ENCODE peak calls at places on chromosomes 4 and X, in ten cellular contexts. One of them, this sample, is unnamed. For H3K27me3, the result is how much of the 10 kb centered on the place peaks cover.

GRCh38 chr4:25821899-25822298 is 40.9 kb downstream of the SEL1L3 start:
- DNase-seq in PC-3: no peak
- DNase-seq in CD8-positive, alpha-beta T cell: peak
- DNase-seq in adipocyte: no peak
- DNase-seq in suprapubic skin: no peak
- DNase-seq in transverse colon: no peak
- DNase-seq in effector memory CD4-positive, alpha-beta T cell: no peak
- DNase-seq in tibial artery: no peak
- DNase-seq in heart left ventricle: no peak
- DNase-seq in mesendoderm: no peak
- DNase-seq in this sample: no peak

GRCh38 chrX:8433296-8434094 is 31.1 kb upstream of the VCX3B start:
- DNase-seq in suprapubic skin: no peak
- DNase-seq in mesendoderm: no peak
- DNase-seq in heart left ventricle: no peak
- DNase-seq in transverse colon: no peak
- DNase-seq in CD8-positive, alpha-beta T cell: no peak
- DNase-seq in PC-3: peak
- DNase-seq in effector memory CD4-positive, alpha-beta T cell: no peak
- DNase-seq in adipocyte: no peak
- DNase-seq in tibial artery: no peak
- DNase-seq in this sample: no peak

GRCh38 chr4:52051615-52052474 is 741 bp downstream of the SPATA18 start:
- DNase-seq in CD8-positive, alpha-beta T cell: no peak
- DNase-seq in effector memory CD4-positive, alpha-beta T cell: no peak
- DNase-seq in heart left ventricle: peak
- DNase-seq in adipocyte: peak
- DNase-seq in tibial artery: peak
- DNase-seq in transverse colon: peak
- DNase-seq in PC-3: no peak
- DNase-seq in mesendoderm: peak
- DNase-seq in suprapubic skin: no peak
- DNase-seq in this sample: no peak

GRCh38 chr4:73669410-73670183 is 49.4 kb upstream of the RASSF6 start:
- DNase-seq in transverse colon: no peak
- DNase-seq in PC-3: no peak
- DNase-seq in adipocyte: no peak
- DNase-seq in CD8-positive, alpha-beta T cell: no peak
- DNase-seq in suprapubic skin: no peak
- DNase-seq in tibial artery: no peak
- DNase-seq in heart left ventricle: no peak
- DNase-seq in effector memory CD4-positive, alpha-beta T cell: no peak
- DNase-seq in mesendoderm: no peak
- DNase-seq in this sample: no peak

GRCh38 chrX:9312922-9313867 is 151.7 kb upstream of the TBL1X start:
- DNase-seq in mesendoderm: peak
- DNase-seq in effector memory CD4-positive, alpha-beta T cell: peak
- DNase-seq in heart left ventricle: peak
- DNase-seq in suprapubic skin: no peak
- DNase-seq in PC-3: peak
- DNase-seq in transverse colon: peak
- DNase-seq in CD8-positive, alpha-beta T cell: peak
- DNase-seq in adipocyte: no peak
- DNase-seq in tibial artery: peak
- DNase-seq in this sample: peak

GRCh38 chr4:107818301-107818910 is 6.3 kb upstream of the SGMS2 start:
- DNase-seq in heart left ventricle: no peak
- DNase-seq in CD8-positive, alpha-beta T cell: no peak
- DNase-seq in suprapubic skin: no peak
- DNase-seq in PC-3: peak
- DNase-seq in adipocyte: no peak
- DNase-seq in effector memory CD4-positive, alpha-beta T cell: no peak
- DNase-seq in mesendoderm: no peak
- DNase-seq in tibial artery: no peak
- DNase-seq in transverse colon: no peak
- DNase-seq in this sample: no peak

GRCh38 chr4:74805601-74806000 is 11.3 kb upstream of the BTC start:
- DNase-seq in suprapubic skin: no peak
- DNase-seq in tibial artery: no peak
- DNase-seq in effector memory CD4-positive, alpha-beta T cell: no peak
- DNase-seq in heart left ventricle: no peak
- DNase-seq in PC-3: peak
- DNase-seq in transverse colon: no peak
- DNase-seq in mesendoderm: peak
- DNase-seq in CD8-positive, alpha-beta T cell: no peak
- DNase-seq in adipocyte: peak
- DNase-seq in this sample: no peak

GRCh38 chrX:39574178-39574577 is 523.6 kb downstream of the BCOR start:
- DNase-seq in adipocyte: no peak
- DNase-seq in heart left ventricle: no peak
- DNase-seq in tibial artery: no peak
- DNase-seq in PC-3: peak
- DNase-seq in transverse colon: no peak
- DNase-seq in CD8-positive, alpha-beta T cell: no peak
- DNase-seq in effector memory CD4-positive, alpha-beta T cell: no peak
- DNase-seq in mesendoderm: no peak
- DNase-seq in suprapubic skin: no peak
- DNase-seq in this sample: no peak

GRCh38 chrX:111445485-111445884 is 33.5 kb upstream of the DCX start:
- DNase-seq in suprapubic skin: no peak
- DNase-seq in effector memory CD4-positive, alpha-beta T cell: no peak
- DNase-seq in adipocyte: peak
- DNase-seq in CD8-positive, alpha-beta T cell: no peak
- DNase-seq in mesendoderm: peak
- DNase-seq in PC-3: peak
- DNase-seq in transverse colon: no peak
- DNase-seq in heart left ventricle: no peak
- DNase-seq in tibial artery: no peak
- DNase-seq in this sample: peak

GRCh38 chr4:11299016-11299415 is 129.7 kb downstream of the HS3ST1 start:
- DNase-seq in heart left ventricle: no peak
- DNase-seq in PC-3: no peak
- DNase-seq in tibial artery: no peak
- DNase-seq in CD8-positive, alpha-beta T cell: no peak
- DNase-seq in transverse colon: no peak
- DNase-seq in effector memory CD4-positive, alpha-beta T cell: no peak
- DNase-seq in suprapubic skin: no peak
- DNase-seq in adipocyte: no peak
- DNase-seq in mesendoderm: no peak
- DNase-seq in this sample: no peak

GRCh38 chrX:13119386-13119785 is 75.0 kb upstream of the FAM9C start:
- DNase-seq in transverse colon: no peak
- DNase-seq in suprapubic skin: no peak
- DNase-seq in effector memory CD4-positive, alpha-beta T cell: no peak
- DNase-seq in heart left ventricle: no peak
- DNase-seq in mesendoderm: no peak
- DNase-seq in tibial artery: no peak
- DNase-seq in PC-3: peak
- DNase-seq in CD8-positive, alpha-beta T cell: no peak
- DNase-seq in adipocyte: no peak
- DNase-seq in this sample: no peak

GRCh38 chrX:123064053-123064452 is 120.0 kb upstream of the GRIA3 start:
- DNase-seq in transverse colon: no peak
- DNase-seq in tibial artery: no peak
- DNase-seq in heart left ventricle: no peak
- DNase-seq in adipocyte: no peak
- DNase-seq in PC-3: no peak
- DNase-seq in effector memory CD4-positive, alpha-beta T cell: no peak
- DNase-seq in CD8-positive, alpha-beta T cell: no peak
- DNase-seq in suprapubic skin: no peak
- DNase-seq in mesendoderm: no peak
- DNase-seq in this sample: no peak

GRCh38 chr4:169239236-169239905 is 31.4 kb downstream of the SH3RF1 start:
- DNase-seq in suprapubic skin: no peak
- DNase-seq in PC-3: no peak
- DNase-seq in tibial artery: no peak
- DNase-seq in mesendoderm: no peak
- DNase-seq in transverse colon: no peak
- DNase-seq in effector memory CD4-positive, alpha-beta T cell: no peak
- DNase-seq in CD8-positive, alpha-beta T cell: no peak
- DNase-seq in heart left ventricle: no peak
- DNase-seq in adipocyte: peak
- DNase-seq in this sample: no peak

GRCh38 chrX:44344194-44344593 is 722 bp upstream of the EFHC2 start:
- DNase-seq in mesendoderm: peak
- DNase-seq in CD8-positive, alpha-beta T cell: peak
- DNase-seq in tibial artery: no peak
- DNase-seq in heart left ventricle: no peak
- DNase-seq in effector memory CD4-positive, alpha-beta T cell: peak
- DNase-seq in PC-3: no peak
- DNase-seq in transverse colon: peak
- DNase-seq in suprapubic skin: no peak
- DNase-seq in adipocyte: no peak
- DNase-seq in this sample: no peak

GRCh38 chrX:153793291-153793690 is 884 bp downstream of the IDH3G start:
- DNase-seq in CD8-positive, alpha-beta T cell: no peak
- DNase-seq in suprapubic skin: no peak
- DNase-seq in effector memory CD4-positive, alpha-beta T cell: no peak
- DNase-seq in PC-3: no peak
- DNase-seq in heart left ventricle: no peak
- DNase-seq in adipocyte: peak
- DNase-seq in transverse colon: no peak
- DNase-seq in tibial artery: no peak
- DNase-seq in mesendoderm: peak
- DNase-seq in this sample: no peak

GRCh38 chr4:145734051-145734450 is 54.1 kb downstream of the C4orf51 start:
- DNase-seq in mesendoderm: peak
- DNase-seq in PC-3: peak
- DNase-seq in heart left ventricle: no peak
- DNase-seq in transverse colon: no peak
- DNase-seq in suprapubic skin: no peak
- DNase-seq in effector memory CD4-positive, alpha-beta T cell: no peak
- DNase-seq in adipocyte: peak
- DNase-seq in CD8-positive, alpha-beta T cell: no peak
- DNase-seq in tibial artery: no peak
- DNase-seq in this sample: no peak
- H3K4me3 ChIP-seq in mesendoderm: no peak
- H3K4me3 ChIP-seq in PC-3: peak
- H3K4me3 ChIP-seq in heart left ventricle: no peak
- H3K4me3 ChIP-seq in transverse colon: peak
- H3K4me3 ChIP-seq in suprapubic skin: peak
- H3K4me3 ChIP-seq in effector memory CD4-positive, alpha-beta T cell: no peak
- H3K4me3 ChIP-seq in adipocyte: peak
- H3K4me3 ChIP-seq in CD8-positive, alpha-beta T cell: no peak
- H3K4me3 ChIP-seq in tibial artery: peak
- H3K4me3 ChIP-seq in this sample: no peak

GRCh38 chrX:143635915-143636314 is at the start of gene SLITRK4:
- DNase-seq in PC-3: peak
- DNase-seq in effector memory CD4-positive, alpha-beta T cell: no peak
- DNase-seq in heart left ventricle: no peak
- DNase-seq in CD8-positive, alpha-beta T cell: no peak
- DNase-seq in adipocyte: no peak
- DNase-seq in suprapubic skin: no peak
- DNase-seq in mesendoderm: peak
- DNase-seq in transverse colon: no peak
- DNase-seq in tibial artery: no peak
- DNase-seq in this sample: no peak
- H3K27me3 ChIP-seq in PC-3: under half
- H3K27me3 ChIP-seq in effector memory CD4-positive, alpha-beta T cell: under half
- H3K27me3 ChIP-seq in heart left ventricle: under half
- H3K27me3 ChIP-seq in CD8-positive, alpha-beta T cell: under half
- H3K27me3 ChIP-seq in adipocyte: under half
- H3K27me3 ChIP-seq in suprapubic skin: under half
- H3K27me3 ChIP-seq in mesendoderm: under half
- H3K27me3 ChIP-seq in transverse colon: under half
- H3K27me3 ChIP-seq in tibial artery: under half
- H3K27me3 ChIP-seq in this sample: under half

GRCh38 chr4:115361781-115362180 is 248.4 kb upstream of the NDST4 start:
- DNase-seq in transverse colon: no peak
- DNase-seq in effector memory CD4-positive, alpha-beta T cell: no peak
- DNase-seq in mesendoderm: no peak
- DNase-seq in heart left ventricle: no peak
- DNase-seq in PC-3: no peak
- DNase-seq in tibial artery: no peak
- DNase-seq in adipocyte: peak
- DNase-seq in CD8-positive, alpha-beta T cell: no peak
- DNase-seq in suprapubic skin: no peak
- DNase-seq in this sample: no peak

GRCh38 chr4:115357767-115358166 is 244.3 kb upstream of the NDST4 start:
- DNase-seq in transverse colon: no peak
- DNase-seq in PC-3: no peak
- DNase-seq in heart left ventricle: no peak
- DNase-seq in effector memory CD4-positive, alpha-beta T cell: no peak
- DNase-seq in CD8-positive, alpha-beta T cell: no peak
- DNase-seq in suprapubic skin: no peak
- DNase-seq in tibial artery: no peak
- DNase-seq in adipocyte: no peak
- DNase-seq in mesendoderm: peak
- DNase-seq in this sample: no peak

GRCh38 chr4:115356176-115356575 is 242.8 kb upstream of the NDST4 start:
- DNase-seq in PC-3: no peak
- DNase-seq in adipocyte: no peak
- DNase-seq in mesendoderm: no peak
- DNase-seq in transverse colon: no peak
- DNase-seq in suprapubic skin: no peak
- DNase-seq in tibial artery: no peak
- DNase-seq in heart left ventricle: no peak
- DNase-seq in CD8-positive, alpha-beta T cell: no peak
- DNase-seq in effector memory CD4-positive, alpha-beta T cell: no peak
- DNase-seq in this sample: no peak

GRCh38 chr4:115365185-115365584 is 251.8 kb upstream of the NDST4 start:
- DNase-seq in adipocyte: no peak
- DNase-seq in effector memory CD4-positive, alpha-beta T cell: no peak
- DNase-seq in transverse colon: no peak
- DNase-seq in mesendoderm: no peak
- DNase-seq in heart left ventricle: no peak
- DNase-seq in PC-3: no peak
- DNase-seq in suprapubic skin: no peak
- DNase-seq in CD8-positive, alpha-beta T cell: no peak
- DNase-seq in tibial artery: no peak
- DNase-seq in this sample: no peak

DNA sequence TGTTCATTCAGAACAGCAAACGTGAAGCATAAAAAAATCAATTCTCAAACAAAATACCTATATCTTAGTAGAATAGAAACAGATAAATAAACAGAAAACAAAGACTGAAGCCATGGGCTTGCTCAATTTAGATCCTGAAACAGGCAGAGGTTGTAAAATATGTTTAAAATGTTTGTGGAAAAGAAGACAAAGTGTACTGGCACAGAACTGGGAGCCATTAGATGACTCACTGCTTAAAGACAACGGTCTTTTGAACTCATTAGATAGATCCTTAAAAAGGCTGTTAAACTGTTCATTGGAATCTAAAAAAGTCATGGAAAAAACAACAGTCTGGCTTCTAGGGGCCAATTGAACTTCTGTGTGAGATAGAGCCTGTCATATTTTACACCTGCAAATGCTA is 247.0 kb upstream of the NDST4 start:
- DNase-seq in mesendoderm: no peak
- DNase-seq in tibial artery: no peak
- DNase-seq in PC-3: no peak
- DNase-seq in CD8-positive, alpha-beta T cell: no peak
- DNase-seq in suprapubic skin: no peak
- DNase-seq in transverse colon: no peak
- DNase-seq in effector memory CD4-positive, alpha-beta T cell: no peak
- DNase-seq in heart left ventricle: no peak
- DNase-seq in adipocyte: no peak
- DNase-seq in this sample: no peak
- H3K4me3 ChIP-seq in mesendoderm: no peak
- H3K4me3 ChIP-seq in tibial artery: no peak
- H3K4me3 ChIP-seq in PC-3: no peak
- H3K4me3 ChIP-seq in CD8-positive, alpha-beta T cell: no peak
- H3K4me3 ChIP-seq in suprapubic skin: no peak
- H3K4me3 ChIP-seq in transverse colon: no peak
- H3K4me3 ChIP-seq in effector memory CD4-positive, alpha-beta T cell: no peak
- H3K4me3 ChIP-seq in heart left ventricle: no peak
- H3K4me3 ChIP-seq in adipocyte: peak
- H3K4me3 ChIP-seq in this sample: no peak

GRCh38 chrX:25191403-25191802 is 175.6 kb upstream of the ARX start:
- DNase-seq in adipocyte: no peak
- DNase-seq in suprapubic skin: no peak
- DNase-seq in heart left ventricle: no peak
- DNase-seq in PC-3: peak
- DNase-seq in CD8-positive, alpha-beta T cell: no peak
- DNase-seq in effector memory CD4-positive, alpha-beta T cell: no peak
- DNase-seq in mesendoderm: peak
- DNase-seq in tibial artery: no peak
- DNase-seq in transverse colon: no peak
- DNase-seq in this sample: no peak
- H3K27me3 ChIP-seq in adipocyte: under half
- H3K27me3 ChIP-seq in suprapubic skin: under half
- H3K27me3 ChIP-seq in heart left ventricle: under half
- H3K27me3 ChIP-seq in PC-3: under half
- H3K27me3 ChIP-seq in CD8-positive, alpha-beta T cell: under half
- H3K27me3 ChIP-seq in effector memory CD4-positive, alpha-beta T cell: under half
- H3K27me3 ChIP-seq in mesendoderm: under half
- H3K27me3 ChIP-seq in tibial artery: under half
- H3K27me3 ChIP-seq in transverse colon: under half
- H3K27me3 ChIP-seq in this sample: under half